ENCODE peak calls at places on chromosomes 6 and 20, in six cellular contexts. V is endodermal cell, K is upper lobe of right lung, N is A549, B is left ventricle myocardium inferior, J is adrenal gland. E is an unnamed sample. For H3K4me1, the result is how much of the 10 kb centered on the place peaks cover.

GRCh38 chr6:169669889-169670288 is 31.9 kb downstream of the WDR27 start:
- DNase-seq in V (no peak), K (no peak), N (no peak), B (no peak), J (no peak), E (no peak)

GRCh38 chr20:25005220-25005619 is 12.7 kb upstream of the APMAP start:
- DNase-seq in V (no peak), K (peak), N (peak), B (no peak), J (no peak), E (peak)

GRCh38 chr6:47094351-47094925 is 52.3 kb upstream of the ADGRF1 start:
- DNase-seq in V (peak), K (no peak), N (no peak), B (no peak), J (no peak), E (peak)

GRCh38 chr20:63103402-63104311 is 96.9 kb upstream of the BHLHE23 start:
- DNase-seq in V (no peak), K (no peak), N (peak), B (no peak), J (no peak), E (no peak)

GRCh38 chr6:138692058-138692977 is 81.3 kb upstream of the CCDC28A start:
- DNase-seq in V (peak), K (peak), N (peak), B (peak), J (peak), E (peak)

GRCh38 chr20:43442310-43442880 is 15.3 kb upstream of the SRSF6 start:
- DNase-seq in V (peak), K (no peak), N (peak), B (no peak), J (no peak), E (no peak)

GRCh38 chr6:18640754-18641153 is 253.6 kb downstream of the RNF144B start:
- DNase-seq in V (no peak), K (no peak), N (no peak), B (no peak), J (no peak), E (no peak)

GRCh38 chr6:101830501-101831031 is 437.1 kb downstream of the GRIK2 start:
- DNase-seq in V (no peak), K (no peak), N (no peak), B (no peak), J (no peak), E (no peak)

GRCh38 chr6:157991067-157991432 is 9.4 kb downstream of the SYNJ2 start:
- DNase-seq in V (no peak), K (peak), N (no peak), B (no peak), J (no peak), E (no peak)

GRCh38 chr6:5214570-5215052 is 46.1 kb downstream of the LYRM4 start:
- DNase-seq in V (peak), K (no peak), N (peak), B (peak), J (peak), E (peak)

GRCh38 chr20:17498181-17498580 is 33.0 kb downstream of the BFSP1 start:
- DNase-seq in V (no peak), K (no peak), N (no peak), B (no peak), J (no peak), E (no peak)

GRCh38 chr6:2961491-2961890 is 9.9 kb downstream of the SERPINB6 start:
- DNase-seq in V (no peak), K (no peak), N (no peak), B (no peak), J (no peak), E (no peak)

GRCh38 chr20:11459090-11459877 is 458.4 kb upstream of the BTBD3 start:
- DNase-seq in V (no peak), K (no peak), N (no peak), B (no peak), J (no peak), E (no peak)

GRCh38 chr6:112268011-112268410 is 13.6 kb upstream of the LAMA4 start:
- DNase-seq in V (no peak), K (no peak), N (no peak), B (no peak), J (no peak), E (no peak)

GRCh38 chr6:27096834-27097511 is 150.5 kb upstream of the PRSS16 start:
- DNase-seq in V (peak), K (peak), N (peak), B (no peak), J (peak), E (peak)

GRCh38 chr6:31579546-31580445 is 2.4 kb downstream of the LTB start:
- DNase-seq in V (no peak), K (no peak), N (no peak), B (no peak), J (no peak), E (no peak)

GRCh38 chr6:41713161-41713649 is 22.2 kb downstream of the TFEB start:
- DNase-seq in V (no peak), K (peak), N (peak), B (peak), J (peak), E (no peak)

GRCh38 chr6:42017021-42017643 is 33.2 kb upstream of the TAF8 start:
- DNase-seq in V (no peak), K (no peak), N (no peak), B (no peak), J (peak), E (no peak)

GRCh38 chr20:7379621-7380220 is 560.5 kb downstream of the HAO1 start:
- DNase-seq in V (no peak), K (no peak), N (no peak), B (no peak), J (no peak), E (no peak)

GRCh38 chr6:52514514-52514913 is 62.3 kb downstream of the TRAM2 start:
- DNase-seq in V (no peak), K (no peak), N (peak), B (peak), J (no peak), E (peak)

GRCh38 chr20:64226686-64227576 is 28.6 kb upstream of the PCMTD2 start:
- DNase-seq in V (no peak), K (no peak), N (no peak), B (no peak), J (no peak), E (no peak)

GRCh38 chr6:120354452-120355098 is 979.7 kb downstream of the TBC1D32 start:
- DNase-seq in V (no peak), K (no peak), N (no peak), B (no peak), J (no peak), E (no peak)

GRCh38 chr6:108592371-108593337 is 31.9 kb downstream of the FOXO3 start:
- DNase-seq in V (no peak), K (no peak), N (no peak), B (no peak), J (no peak), E (peak)

DNA sequence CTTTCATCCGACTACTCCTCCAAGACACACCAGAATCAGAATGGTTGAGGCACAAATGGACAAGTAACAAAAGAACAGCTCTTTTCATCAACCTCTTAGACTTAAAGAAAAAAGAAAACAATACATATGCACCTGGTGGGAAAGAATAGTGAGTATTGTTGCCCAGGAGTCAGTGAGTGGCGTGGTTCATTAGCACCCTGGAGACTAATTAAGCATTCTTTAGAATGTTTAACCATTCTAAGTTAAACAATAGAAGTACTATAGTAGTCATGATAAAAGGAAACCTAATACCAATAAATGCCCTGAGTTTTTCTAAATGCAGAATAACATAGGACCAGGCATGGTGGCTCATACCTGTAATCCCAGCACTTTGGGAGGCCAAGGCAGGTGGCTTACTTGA is 16.9 kb downstream of the ZNF292 start:
- DNase-seq in V (no peak), K (no peak), N (no peak), B (no peak), J (no peak), E (no peak)
- H3K4me1 ChIP-seq in V (under half), K (under half), N (under half), B (half or more), J (under half), E (under half)

GRCh38 chr20:44896583-44896982 is 11.1 kb downstream of the YWHAB start:
- DNase-seq in V (no peak), K (no peak), N (no peak), B (no peak), J (no peak), E (no peak)
- H3K4me3 ChIP-seq in V (no peak), K (no peak), N (no peak), B (no peak), J (no peak), E (no peak)

GRCh38 chr6:156175971-156176421 is 601.2 kb upstream of the ARID1B start:
- DNase-seq in V (peak), K (no peak), N (peak), B (peak), J (no peak), E (peak)
- TF ChIP-seq CTCF in V (peak), K (peak), N (no peak), B (peak), J (no peak), E (no peak)

DNA sequence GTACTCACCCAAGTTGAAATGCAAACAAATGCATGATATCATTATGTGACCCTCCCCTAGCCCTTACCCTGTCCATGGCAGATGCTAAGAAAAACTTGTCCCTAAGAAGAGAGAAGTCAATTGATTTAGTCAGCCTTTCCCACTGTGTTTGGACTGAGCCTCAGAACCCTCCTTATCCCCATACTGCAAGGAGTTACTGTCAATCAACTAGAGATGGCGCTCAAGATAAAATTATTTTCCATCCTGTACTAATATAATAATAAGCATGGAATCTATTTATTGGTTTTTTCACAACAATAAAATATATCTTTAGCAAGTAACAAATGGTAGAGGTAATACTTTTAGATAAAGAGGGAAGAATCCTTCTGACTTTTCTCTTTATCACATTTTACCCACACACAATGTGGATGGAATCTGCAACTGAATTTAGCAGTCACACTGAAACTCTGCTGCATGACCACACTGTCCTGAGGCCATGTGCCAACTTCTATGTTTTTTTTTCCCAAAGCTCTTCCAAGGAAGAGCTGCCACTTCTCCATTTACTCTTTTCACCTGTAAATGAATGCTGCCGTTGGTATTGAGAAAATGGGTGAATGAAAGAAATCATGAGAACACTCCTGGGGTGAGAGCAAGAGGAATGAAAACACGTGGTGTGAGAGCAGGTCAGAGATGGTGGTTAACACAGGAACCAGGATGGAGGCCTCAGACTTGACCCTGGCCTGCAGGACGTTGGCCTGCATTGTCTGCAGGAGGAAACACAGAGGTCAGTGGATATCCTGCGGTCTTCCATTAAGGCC is 10.5 kb downstream of the NT5E start:
- DNase-seq in V (peak), K (no peak), N (no peak), B (no peak), J (no peak), E (no peak)
- H3K4me1 ChIP-seq in V (under half), K (under half), N (half or more), B (under half), J (under half), E (under half)